ENCODE peak calls at places on chromosomes 1 and 21, in four cellular contexts. I, K, V and S are unnamed samples.
A peak's percentile ranks its signal among the peaks of the same experiment; 100 is the strongest.

GRCh38 chr1:21164266-21164665 is 12.4 kb downstream of the EIF4G3 start:
- DNase-seq in K (no peak), V (no peak), I (no peak), S (no peak)

GRCh38 chr1:94199398-94199797 is 38.0 kb downstream of the ARHGAP29 start:
- DNase-seq in I (no peak), K (no peak), V (no peak), S (no peak)

GRCh38 chr1:21922103-21923014 is 14.8 kb downstream of the HSPG2 start:
- DNase-seq in K (peak; percentile 86), V (no peak), I (no peak), S (no peak)

GRCh38 chr1:162970021-162970420 is 99.1 kb upstream of the RGS4 start:
- DNase-seq in I (no peak), V (no peak), K (no peak), S (no peak)

GRCh38 chr1:40197656-40198055 is 36.5 kb downstream of the RLF start:
- DNase-seq in I (no peak), V (no peak), K (no peak), S (no peak)

GRCh38 chr1:94755675-94756074 is 64.5 kb upstream of the SLC44A3 start:
- DNase-seq in I (peak; percentile 45), K (peak; percentile 81), V (no peak), S (no peak)

GRCh38 chr1:197302775-197303174 is 34.7 kb downstream of the CRB1 start:
- DNase-seq in K (no peak), V (no peak), I (no peak), S (no peak)

GRCh38 chr1:118563969-118564951 is 379.2 kb upstream of the SPAG17 start:
- DNase-seq in I (no peak), K (no peak), V (peak; percentile 7), S (no peak)

GRCh38 chr1:25688390-25689119 is 72.0 kb downstream of the MAN1C1 start:
- DNase-seq in K (no peak), V (no peak), I (no peak), S (no peak)

GRCh38 chr1:57844382-57844980 is 420.6 kb upstream of the DAB1 start:
- DNase-seq in I (no peak), V (no peak), K (no peak), S (no peak)

GRCh38 chr1:170586321-170586855 is 54.4 kb downstream of the GORAB start:
- DNase-seq in V (no peak), I (no peak), K (no peak), S (no peak)

GRCh38 chr1:38094711-38095336 is 48.2 kb upstream of the POU3F1 start:
- DNase-seq in K (no peak), I (no peak), V (no peak), S (no peak)

GRCh38 chr1:155307247-155307740 is 1.4 kb upstream of the FDPS start:
- DNase-seq in V (no peak), K (peak; percentile 85), I (peak; percentile 81), S (no peak)

GRCh38 chr1:209434066-209434465 is 149.4 kb upstream of the CAMK1G start:
- DNase-seq in I (no peak), V (no peak), K (no peak), S (no peak)

GRCh38 chr1:66730462-66730861 is 21.8 kb upstream of the DYNLT5 start:
- DNase-seq in V (no peak), K (no peak), I (no peak), S (no peak)

GRCh38 chr1:11610629-11611180 is 43.5 kb downstream of the FBXO2 start:
- DNase-seq in K (no peak), V (no peak), I (no peak), S (no peak)

GRCh38 chr21:43190544-43191340 is 21.9 kb downstream of the CRYAA start:
- DNase-seq in I (no peak), K (no peak), V (no peak), S (no peak)

GRCh38 chr1:89104687-89105086 is 21.2 kb downstream of the GBP2 start:
- DNase-seq in K (no peak), V (no peak), I (peak; percentile 64), S (peak; percentile 62)
- TF ChIP-seq FOXM1 in K (no peak), V (no peak), I (no peak), S (no peak)

GRCh38 chr1:151533870-151534269 is 6.2 kb upstream of the TUFT1 start:
- DNase-seq in V (no peak), I (no peak), K (no peak), S (no peak)

GRCh38 chr1:151535326-151536271 is 4.5 kb upstream of the TUFT1 start:
- DNase-seq in I (no peak), V (no peak), K (no peak), S (no peak)

GRCh38 chr1:151537112-151537511 is 3.0 kb upstream of the TUFT1 start:
- DNase-seq in K (no peak), I (peak; percentile 37), V (no peak), S (no peak)

GRCh38 chr1:151536499-151536898 is 3.6 kb upstream of the TUFT1 start:
- DNase-seq in V (no peak), K (no peak), I (no peak), S (no peak)

DNA sequence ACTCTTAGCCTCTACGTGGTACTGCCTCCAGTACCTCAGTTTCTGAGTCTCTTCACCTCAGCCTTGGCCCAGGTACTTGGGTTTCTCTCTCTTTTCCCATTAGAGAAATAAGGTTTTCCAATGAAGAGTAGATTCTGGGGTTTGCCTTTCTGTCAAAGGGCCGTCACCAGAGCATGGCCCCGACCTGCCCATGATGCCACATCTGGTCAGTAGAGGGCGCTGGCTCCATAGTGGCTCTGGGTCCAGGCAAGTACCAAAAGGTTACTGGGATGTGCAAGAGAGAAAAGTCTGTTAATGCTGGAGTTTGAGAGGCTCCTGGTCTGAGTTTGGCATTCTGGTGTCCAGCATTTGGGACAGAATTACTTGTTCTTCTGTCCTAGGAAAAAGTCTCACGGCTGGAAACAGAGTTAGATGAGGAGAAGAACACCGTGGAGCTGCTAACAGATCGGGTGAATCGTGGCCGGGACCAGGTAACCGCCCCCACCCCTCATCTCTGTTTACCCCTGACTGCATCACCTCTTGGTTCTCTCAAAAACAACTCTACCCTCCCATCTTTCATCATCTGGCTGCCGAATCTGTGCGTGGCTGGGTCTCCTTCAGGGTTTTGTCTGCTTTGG is 5.3 kb upstream of the TUFT1 start:
- DNase-seq in I (peak; percentile 84), K (peak; percentile 53), V (no peak), S (peak; percentile 81)
- TF ChIP-seq TARDBP in I (no peak), K (no peak), V (no peak), S (no peak)

GRCh38 chr1:32716312-32717126 is 13.9 kb upstream of the SYNC start:
- DNase-seq in K (peak; percentile 89), I (peak; percentile 97), V (no peak), S (peak; percentile 89)
- TF ChIP-seq FOXM1 in K (no peak), I (no peak), V (no peak), S (no peak)

GRCh38 chr21:31556662-31557061 is 102.8 kb upstream of the SOD1 start:
- DNase-seq in I (no peak), V (no peak), K (no peak), S (no peak)

GRCh38 chr21:31557421-31557955 is 102.0 kb upstream of the SOD1 start:
- DNase-seq in V (no peak), I (no peak), K (no peak), S (no peak)

GRCh38 chr21:31553926-31554325 is 105.6 kb upstream of the SOD1 start:
- DNase-seq in K (no peak), V (no peak), I (no peak), S (no peak)

GRCh38 chr21:31554511-31555022 is 104.9 kb upstream of the SOD1 start:
- DNase-seq in K (no peak), V (peak; percentile 46), I (no peak), S (no peak)

DNA sequence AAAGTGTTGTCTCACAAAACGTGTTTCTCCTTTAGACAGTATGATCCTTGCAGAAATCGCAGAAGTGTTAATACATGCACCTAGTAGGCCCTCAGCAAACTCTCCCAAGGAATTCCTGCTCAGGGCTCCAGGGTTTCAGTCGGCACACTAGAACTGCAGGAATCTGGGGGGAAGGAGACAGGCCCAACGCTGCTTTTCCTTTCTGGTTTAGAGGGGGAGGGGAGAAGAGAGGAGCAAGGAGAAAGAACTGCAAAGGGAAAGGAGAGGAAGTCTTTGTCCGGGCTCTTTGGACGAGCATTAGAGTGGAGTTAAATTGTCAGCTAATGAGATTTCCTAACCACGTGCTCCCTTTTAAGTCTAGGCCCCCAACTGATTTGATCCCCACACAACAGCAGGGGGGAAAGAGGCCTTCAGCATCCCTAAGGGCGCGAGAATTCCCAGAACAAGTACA is 103.7 kb upstream of the SOD1 start:
- DNase-seq in V (no peak), I (no peak), K (no peak), S (no peak)
- TF ChIP-seq TARDBP in V (no peak), I (no peak), K (no peak), S (no peak)